ENCODE peak calls at places on chromosome 2, in ten cellular contexts. F, Z, O, Y, X, G, L, E, A and N are unnamed samples.

GRCh38 chr2:73020306-73020656 is 51.2 kb downstream of the SFXN5 start:
- DNase-seq in F (no peak), Z (no peak), O (no peak), Y (peak), X (no peak), G (no peak), L (no peak), E (no peak), A (no peak), N (no peak)

GRCh38 chr2:234770081-234770506 is 181.7 kb upstream of the SH3BP4 start:
- DNase-seq in F (no peak), Z (no peak), O (peak), Y (no peak), X (no peak), G (no peak), L (no peak), E (no peak), A (no peak), N (no peak)

GRCh38 chr2:26001743-26002341 is 19.5 kb upstream of the KIF3C start:
- DNase-seq in F (peak), Z (peak), O (peak), Y (peak), X (no peak), G (no peak), L (no peak), E (no peak), A (no peak), N (peak)

GRCh38 chr2:217934321-217935131 is 68.3 kb downstream of the TNS1 start:
- DNase-seq in F (no peak), Z (peak), O (no peak), Y (no peak), X (no peak), G (no peak), L (no peak), E (no peak), A (no peak), N (no peak)

GRCh38 chr2:216519154-216519762 is 20.6 kb downstream of the RPL37A start:
- DNase-seq in F (peak), Z (peak), O (no peak), Y (no peak), X (peak), G (peak), L (peak), E (no peak), A (no peak), N (no peak)

GRCh38 chr2:208101716-208102631 is 22.4 kb downstream of the CRYGD start:
- DNase-seq in F (no peak), Z (no peak), O (no peak), Y (no peak), X (peak), G (peak), L (no peak), E (no peak), A (no peak), N (no peak)

GRCh38 chr2:235903803-235904637 is 264.2 kb downstream of the GBX2 start:
- DNase-seq in F (no peak), Z (no peak), O (no peak), Y (no peak), X (no peak), G (no peak), L (no peak), E (no peak), A (no peak), N (no peak)

GRCh38 chr2:227921648-227922047 is 50.2 kb downstream of the DAW1 start:
- DNase-seq in F (peak), Z (peak), O (no peak), Y (no peak), X (no peak), G (no peak), L (no peak), E (no peak), A (no peak), N (no peak)

GRCh38 chr2:164810843-164811242 is 30.8 kb downstream of the COBLL1 start:
- DNase-seq in F (no peak), Z (no peak), O (no peak), Y (no peak), X (no peak), G (peak), L (no peak), E (no peak), A (no peak), N (no peak)

GRCh38 chr2:8230466-8230865 is 451.4 kb upstream of the ID2 start:
- DNase-seq in F (no peak), Z (no peak), O (no peak), Y (no peak), X (no peak), G (no peak), L (no peak), E (no peak), A (no peak), N (no peak)

GRCh38 chr2:221494556-221494955 is 77.5 kb downstream of the EPHA4 start:
- DNase-seq in F (no peak), Z (peak), O (no peak), Y (no peak), X (peak), G (no peak), L (no peak), E (no peak), A (no peak), N (no peak)

GRCh38 chr2:241161646-241162281 is 11.5 kb downstream of the PPP1R7 start:
- DNase-seq in F (peak), Z (peak), O (no peak), Y (peak), X (no peak), G (no peak), L (no peak), E (no peak), A (no peak), N (peak)

GRCh38 chr2:163175294-163175693 is 336.7 kb upstream of the KCNH7 start:
- DNase-seq in F (no peak), Z (no peak), O (no peak), Y (no peak), X (no peak), G (no peak), L (no peak), E (no peak), A (no peak), N (no peak)

GRCh38 chr2:104872866-104873688 is 19.2 kb downstream of the POU3F3 start:
- DNase-seq in F (peak), Z (peak), O (peak), Y (no peak), X (peak), G (peak), L (peak), E (no peak), A (no peak), N (peak)

GRCh38 chr2:55914786-55915185 is 8.8 kb downstream of the EFEMP1 start:
- DNase-seq in F (no peak), Z (no peak), O (no peak), Y (no peak), X (no peak), G (no peak), L (no peak), E (no peak), A (no peak), N (no peak)

GRCh38 chr2:55917117-55917516 is 6.5 kb downstream of the EFEMP1 start:
- DNase-seq in F (no peak), Z (no peak), O (no peak), Y (no peak), X (no peak), G (no peak), L (no peak), E (no peak), A (no peak), N (no peak)

GRCh38 chr2:55910077-55910476 is 13.5 kb downstream of the EFEMP1 start:
- DNase-seq in F (no peak), Z (no peak), O (no peak), Y (no peak), X (no peak), G (no peak), L (no peak), E (no peak), A (no peak), N (no peak)

GRCh38 chr2:55916473-55917049 is 7.0 kb downstream of the EFEMP1 start:
- DNase-seq in F (no peak), Z (no peak), O (no peak), Y (no peak), X (no peak), G (no peak), L (no peak), E (no peak), A (no peak), N (no peak)

DNA sequence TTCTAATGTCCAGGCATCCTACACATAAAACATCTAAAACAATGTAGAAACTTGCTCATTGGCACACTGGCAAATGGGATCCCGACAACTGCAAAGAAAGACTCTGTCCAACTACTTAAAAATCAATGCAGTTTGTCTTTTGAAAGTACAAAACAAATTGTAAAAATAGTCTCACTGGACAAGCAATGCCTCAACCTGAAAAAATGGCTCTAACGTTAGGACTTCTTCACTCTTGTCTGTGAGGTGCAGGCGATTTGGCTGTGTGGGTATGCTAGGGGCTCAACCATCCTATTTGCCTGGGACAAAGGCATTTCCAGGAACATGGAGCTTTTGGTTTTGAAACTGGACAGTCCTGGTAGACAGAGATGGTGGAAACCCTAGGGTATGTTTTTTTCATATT is 10.7 kb downstream of the EFEMP1 start:
- DNase-seq in F (no peak), Z (no peak), O (no peak), Y (no peak), X (no peak), G (no peak), L (no peak), E (no peak), A (no peak), N (no peak)
- TF ChIP-seq POLR2A in F (no peak), Z (no peak), O (no peak), Y (no peak), X (no peak), G (no peak), L (no peak), E (no peak), A (no peak), N (no peak)

DNA sequence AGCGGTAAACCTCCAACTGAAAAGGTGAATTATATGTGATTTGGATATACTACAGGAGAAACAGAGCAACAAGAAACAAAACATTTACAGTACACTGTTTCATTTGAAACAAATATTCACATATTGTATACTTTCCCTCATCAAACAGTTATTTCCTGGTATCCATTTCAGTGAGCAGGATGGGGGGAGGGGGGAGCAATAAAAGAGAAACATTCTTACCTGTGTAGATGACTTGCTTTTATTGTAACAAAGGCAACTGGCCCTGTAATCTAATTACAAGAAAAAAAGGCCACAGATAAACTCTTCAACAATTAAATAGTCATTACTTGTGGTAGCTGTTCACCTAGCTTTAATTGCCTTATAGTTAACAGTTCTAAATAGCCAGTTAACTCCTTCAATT is 3.9 kb upstream of the PPP1CB start:
- DNase-seq in F (no peak), Z (peak), O (no peak), Y (no peak), X (no peak), G (no peak), L (no peak), E (no peak), A (no peak), N (no peak)
- TF ChIP-seq POLR2AphosphoS5 in F (no peak), Z (no peak), O (no peak), Y (no peak), X (no peak), G (no peak), L (no peak), E (no peak), A (no peak), N (no peak)

DNA sequence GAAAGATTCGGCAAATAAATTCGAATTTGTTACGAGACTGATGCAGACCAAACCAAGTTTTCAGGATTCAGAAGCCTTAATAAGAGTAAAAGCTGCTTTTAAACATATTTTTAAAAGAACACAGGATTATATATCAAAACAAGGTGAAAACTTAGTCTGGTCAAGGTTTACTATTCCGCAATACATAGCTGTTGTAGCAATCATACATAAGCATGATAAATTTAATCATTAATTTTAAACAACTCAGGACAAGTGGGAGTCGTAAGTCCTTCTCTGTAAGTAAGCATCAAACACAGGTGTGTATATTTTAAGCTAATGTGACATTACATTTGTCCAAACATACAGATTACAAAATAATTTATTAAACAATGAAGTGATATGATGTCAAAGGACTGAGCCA is 57.7 kb downstream of the PUM2 start:
- DNase-seq in F (no peak), Z (no peak), O (no peak), Y (no peak), X (no peak), G (no peak), L (no peak), E (no peak), A (no peak), N (no peak)
- TF ChIP-seq CTCF in F (no peak), Z (no peak), O (no peak), Y (no peak), X (no peak), G (no peak), L (no peak), E (no peak), A (no peak), N (no peak)

GRCh38 chr2:27663463-27664244 is at the start of the genes SLC4A1AP and SUPT7L:
- DNase-seq in F (peak), Z (peak), O (peak), Y (peak), X (peak), G (peak), L (peak), E (peak), A (peak), N (peak)
- TF ChIP-seq POLR2A in F (no peak), Z (peak), O (peak), Y (no peak), X (peak), G (peak), L (peak), E (peak), A (peak), N (no peak)

GRCh38 chr2:231751042-231751815 is 29.9 kb downstream of the PDE6D start:
- DNase-seq in F (no peak), Z (no peak), O (no peak), Y (no peak), X (no peak), G (no peak), L (no peak), E (no peak), A (no peak), N (no peak)
- TF ChIP-seq POLR2AphosphoS5 in F (no peak), Z (no peak), O (no peak), Y (no peak), X (no peak), G (no peak), L (no peak), E (no peak), A (no peak), N (no peak)

GRCh38 chr2:172674968-172675303 is 60.7 kb upstream of the RAPGEF4 start:
- DNase-seq in F (no peak), Z (no peak), O (no peak), Y (no peak), X (no peak), G (no peak), L (no peak), E (no peak), A (no peak), N (no peak)

GRCh38 chr2:172671506-172671905 is 64.1 kb upstream of the RAPGEF4 start:
- DNase-seq in F (no peak), Z (no peak), O (no peak), Y (no peak), X (no peak), G (no peak), L (no peak), E (no peak), A (no peak), N (no peak)

GRCh38 chr2:172672999-172673726 is 62.5 kb upstream of the RAPGEF4 start:
- DNase-seq in F (peak), Z (peak), O (no peak), Y (no peak), X (no peak), G (no peak), L (no peak), E (no peak), A (no peak), N (no peak)

GRCh38 chr2:172672114-172672513 is 63.5 kb upstream of the RAPGEF4 start:
- DNase-seq in F (no peak), Z (no peak), O (no peak), Y (no peak), X (no peak), G (no peak), L (no peak), E (no peak), A (no peak), N (no peak)

GRCh38 chr2:172674034-172674967 is 61.3 kb upstream of the RAPGEF4 start:
- DNase-seq in F (peak), Z (no peak), O (peak), Y (no peak), X (no peak), G (no peak), L (peak), E (peak), A (no peak), N (peak)
- TF ChIP-seq CTCF in F (no peak), Z (no peak), O (peak), Y (no peak), X (no peak), G (peak), L (peak), E (peak), A (peak), N (peak)

GRCh38 chr2:186589733-186590537 is at the start of gene ITGAV:
- DNase-seq in F (peak), Z (peak), O (peak), Y (peak), X (peak), G (peak), L (peak), E (peak), A (peak), N (peak)
- TF ChIP-seq POLR2A in F (peak), Z (peak), O (peak), Y (no peak), X (peak), G (peak), L (peak), E (peak), A (peak), N (peak)